ENCODE peak calls at places on chromosomes 13 and 19, in nine cellular contexts. A is fibroblast of lung; F is adrenal gland; K is hepatocyte; Q is CD8-positive, alpha-beta T cell; V is PC-3; B is A673; T is CD4-positive, alpha-beta T cell; P is lung. H is an unnamed sample.

GRCh38 chr13:41544824-41545707 is 87.7 kb downstream of the RGCC start:
- DNase-seq in K (no peak), A (no peak), B (no peak), V (peak), F (no peak), P (no peak), T (no peak), Q (no peak), H (peak)

GRCh38 chr19:15248648-15249559 is 16.7 kb upstream of the EPHX3 start:
- DNase-seq in A (peak), V (peak), B (no peak), Q (no peak), T (no peak), P (peak), F (peak), K (peak), H (peak)

GRCh38 chr19:1748115-1748702 is 5.1 kb upstream of the ONECUT3 start:
- DNase-seq in A (no peak), B (no peak), V (no peak), F (no peak), K (peak), P (no peak), Q (no peak), T (no peak), H (peak)

GRCh38 chr13:71759506-71760225 is 107.3 kb downstream of the DACH1 start:
- DNase-seq in A (peak), B (peak), K (no peak), Q (no peak), T (no peak), V (no peak), P (no peak), F (no peak), H (no peak)

GRCh38 chr19:7860902-7861618 is 13.1 kb downstream of the PRR36 start:
- DNase-seq in V (no peak), A (no peak), Q (no peak), P (no peak), T (no peak), K (no peak), B (no peak), F (no peak), H (no peak)

GRCh38 chr13:89169951-89170350 is 1498.8 kb downstream of the SLITRK5 start:
- DNase-seq in V (no peak), T (no peak), Q (no peak), A (no peak), F (no peak), B (no peak), P (no peak), K (no peak), H (no peak)

GRCh38 chr13:63481334-63481733 is 2065.7 kb upstream of the PCDH20 start:
- DNase-seq in V (no peak), A (peak), P (no peak), F (no peak), Q (no peak), T (no peak), B (peak), K (no peak), H (no peak)

GRCh38 chr19:41248895-41249294 is 15.3 kb upstream of the HNRNPUL1 start:
- DNase-seq in Q (no peak), A (no peak), T (no peak), V (no peak), P (no peak), K (no peak), B (no peak), F (no peak), H (no peak)

GRCh38 chr19:9352505-9352904 is 10.3 kb upstream of the ZNF177 start:
- DNase-seq in Q (no peak), K (no peak), A (no peak), F (no peak), P (no peak), V (no peak), B (no peak), T (no peak), H (no peak)

GRCh38 chr13:91058066-91058465 is 289.4 kb upstream of the MIR17HG start:
- DNase-seq in T (no peak), B (no peak), A (peak), F (no peak), V (peak), K (peak), P (no peak), Q (no peak), H (no peak)

GRCh38 chr13:48181482-48182145 is 51.4 kb upstream of the ITM2B start:
- DNase-seq in T (no peak), V (no peak), P (no peak), A (no peak), B (no peak), F (no peak), Q (no peak), K (no peak), H (no peak)

GRCh38 chr19:17766543-17767131 is 15.4 kb downstream of the FCHO1 start:
- DNase-seq in T (peak), V (peak), F (peak), P (peak), A (peak), B (peak), K (peak), Q (peak), H (peak)

GRCh38 chr13:99432637-99433542 is 68.4 kb upstream of the TM9SF2 start:
- DNase-seq in T (peak), B (peak), K (peak), P (peak), A (peak), Q (peak), V (peak), F (peak), H (peak)

GRCh38 chr19:10431254-10431942 is 11.1 kb downstream of the PDE4A start:
- DNase-seq in Q (peak), P (peak), V (peak), K (no peak), B (no peak), F (no peak), T (peak), A (no peak), H (no peak)

GRCh38 chr13:100694722-100695644 is 20.4 kb upstream of the TMTC4 start:
- DNase-seq in P (no peak), T (no peak), F (peak), K (peak), B (peak), A (peak), V (peak), Q (no peak), H (no peak)

GRCh38 chr13:69565334-69565733 is 542.3 kb upstream of the ATXN8OS start:
- DNase-seq in A (peak), P (no peak), V (peak), T (no peak), Q (no peak), K (peak), F (peak), B (peak), H (no peak)

GRCh38 chr19:56566904-56567273 is 379 bp upstream of the ZNF470 start:
- DNase-seq in P (peak), T (no peak), B (peak), K (peak), V (no peak), F (peak), Q (peak), A (peak), H (peak)

DNA sequence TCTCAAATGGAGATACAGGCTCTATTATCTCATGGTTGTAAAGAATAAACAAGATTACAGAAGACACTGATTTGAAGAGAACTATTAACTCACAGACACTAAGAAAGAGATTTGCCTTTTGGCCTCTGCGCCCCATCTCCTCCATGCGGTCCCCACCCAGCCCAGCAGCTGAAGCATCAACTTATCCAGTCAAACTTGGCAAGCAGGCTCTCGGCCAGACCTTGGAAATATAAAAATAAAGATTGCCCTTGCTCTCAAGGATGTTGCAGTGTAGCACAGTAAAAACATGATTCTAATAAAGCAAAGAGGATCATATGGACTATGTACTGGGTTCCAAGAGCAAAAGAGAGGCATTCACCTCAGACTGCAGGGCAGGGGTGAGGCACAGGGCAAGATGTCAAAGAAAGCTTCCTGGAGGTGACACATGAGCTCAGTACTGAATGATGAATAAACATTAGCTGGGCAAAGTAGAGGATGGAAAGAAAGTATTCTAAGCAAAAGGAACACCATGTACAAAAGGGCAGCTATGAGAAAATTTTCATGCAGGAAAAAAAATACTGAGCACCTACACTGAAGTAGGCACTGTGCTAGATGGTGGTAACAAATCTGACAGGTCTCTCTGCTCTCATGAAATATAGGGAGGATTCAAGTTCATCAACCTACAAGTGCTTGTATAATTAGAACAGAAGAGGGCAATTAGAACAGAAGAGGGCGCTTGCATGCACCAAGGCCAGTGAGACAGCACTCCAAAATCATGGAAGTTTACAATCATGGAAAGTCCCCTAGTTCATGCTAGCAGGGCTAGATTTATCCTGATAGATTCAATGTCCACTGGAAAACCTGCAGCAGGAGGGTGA is 85.0 kb downstream of the SACS start:
- DNase-seq in P (no peak), A (peak), V (no peak), F (no peak), T (no peak), B (no peak), Q (no peak), K (peak), H (no peak)
- TF ChIP-seq CTCF in P (no peak), A (no peak), V (peak), F (no peak), T (no peak), B (no peak), Q (no peak), K (no peak), H (no peak)

DNA sequence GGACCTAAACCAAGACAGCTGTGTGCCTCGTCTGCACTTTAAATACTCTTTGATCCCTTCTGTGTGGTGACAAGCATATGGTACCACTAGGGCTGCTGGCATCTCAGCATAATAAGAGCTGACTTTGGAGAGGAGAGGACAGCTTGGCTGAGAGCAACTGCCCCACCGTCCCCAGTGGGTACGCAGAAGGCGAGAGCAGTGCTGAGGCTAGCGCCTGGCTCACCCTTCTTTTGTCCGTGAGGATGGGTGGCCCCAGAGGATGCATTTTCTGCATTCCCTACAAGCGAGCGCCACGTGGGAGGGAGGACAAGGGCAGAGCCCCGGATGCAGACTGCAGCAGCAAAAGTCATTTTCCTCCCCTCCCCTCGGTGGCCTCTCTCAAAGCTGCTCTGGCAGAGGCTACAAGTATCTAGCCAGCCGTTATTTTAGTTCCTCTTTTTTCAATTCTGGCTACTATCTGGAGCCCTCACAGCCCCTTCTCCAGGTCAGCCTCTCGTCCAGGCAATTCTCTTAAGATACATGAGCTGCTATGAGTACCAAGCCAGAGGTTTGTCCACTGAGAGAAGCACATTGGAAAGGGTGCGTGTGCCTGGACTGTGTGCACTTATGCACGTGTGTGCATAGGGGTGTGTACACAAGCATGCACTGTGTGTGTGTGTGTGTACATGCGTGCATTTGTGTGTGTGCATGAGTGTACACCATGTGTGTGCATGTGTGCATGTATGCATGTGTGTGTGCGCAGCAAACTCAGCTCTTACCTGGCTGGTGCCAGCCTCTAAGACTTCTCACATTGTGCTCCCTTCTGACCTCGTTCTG is 51.3 kb downstream of the RAB20 start:
- DNase-seq in K (no peak), P (no peak), T (no peak), A (no peak), B (no peak), Q (no peak), V (no peak), F (no peak), H (no peak)
- H3K27ac ChIP-seq in K (no peak), P (peak), T (no peak), A (no peak), B (no peak), Q (no peak), V (no peak), F (peak), H (peak)

GRCh38 chr13:30141773-30142501 is 165.4 kb downstream of the KATNAL1 start:
- DNase-seq in P (no peak), B (no peak), Q (no peak), F (no peak), K (no peak), A (no peak), V (no peak), T (no peak), H (no peak)

GRCh38 chr13:30143671-30144400 is 163.5 kb downstream of the KATNAL1 start:
- DNase-seq in K (peak), B (no peak), Q (no peak), A (peak), P (no peak), V (no peak), F (no peak), T (no peak), H (peak)

GRCh38 chr13:30138511-30138910 is 168.8 kb downstream of the KATNAL1 start:
- DNase-seq in P (no peak), K (no peak), Q (no peak), F (no peak), T (no peak), B (no peak), A (no peak), V (no peak), H (no peak)

GRCh38 chr13:30142502-30143211 is 164.7 kb downstream of the KATNAL1 start:
- DNase-seq in K (peak), A (peak), V (peak), Q (no peak), P (no peak), F (peak), B (peak), T (no peak), H (peak)

DNA sequence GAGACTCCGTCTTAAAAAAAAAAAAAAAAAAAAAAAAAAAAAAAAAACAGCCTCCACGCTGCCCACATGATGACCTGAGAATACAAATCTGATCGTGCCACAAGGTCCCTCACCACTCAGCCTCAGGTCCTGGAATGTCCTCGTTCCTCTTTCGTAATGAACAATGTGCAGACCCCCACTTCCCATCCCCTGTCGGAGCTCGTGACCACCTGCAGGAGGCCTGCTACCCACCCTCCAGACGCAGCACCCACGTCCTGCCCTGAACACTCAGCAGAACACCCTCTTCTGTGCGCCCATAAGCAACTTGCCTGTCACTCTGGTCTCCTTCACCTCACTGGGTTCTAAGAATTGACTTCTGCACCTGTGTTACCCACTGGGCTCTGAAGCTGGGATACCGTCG is 166.4 kb downstream of the KATNAL1 start:
- DNase-seq in T (no peak), B (no peak), Q (no peak), F (no peak), A (no peak), V (no peak), P (no peak), K (no peak), H (no peak)
- TF ChIP-seq CTCF in T (no peak), B (no peak), Q (no peak), F (no peak), A (no peak), V (no peak), P (no peak), K (no peak), H (no peak)

DNA sequence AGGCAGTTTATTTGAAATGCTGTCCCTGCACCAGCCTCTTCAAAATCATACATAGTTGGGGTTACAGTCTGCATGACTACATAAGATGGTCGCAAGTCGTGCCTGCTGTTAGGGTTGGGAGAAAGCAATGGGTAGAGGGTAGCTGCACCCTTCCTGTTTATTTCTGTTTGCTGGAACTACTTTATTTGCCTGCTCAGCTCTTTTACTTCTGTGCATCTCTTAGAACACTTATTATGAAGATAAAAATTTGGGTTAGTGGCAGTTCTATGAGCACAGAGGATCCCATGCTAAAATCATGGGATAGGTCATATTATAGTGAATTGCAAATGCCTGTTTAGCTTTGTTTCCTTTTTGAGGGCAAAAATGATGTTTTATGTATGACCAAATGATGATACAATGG is 160.1 kb downstream of the MYO16 start:
- DNase-seq in B (no peak), V (no peak), K (no peak), P (no peak), A (no peak), T (no peak), F (no peak), Q (no peak), H (no peak)
- H3K27ac ChIP-seq in B (no peak), V (no peak), K (no peak), P (no peak), A (no peak), T (no peak), F (no peak), Q (no peak), H (no peak)

DNA sequence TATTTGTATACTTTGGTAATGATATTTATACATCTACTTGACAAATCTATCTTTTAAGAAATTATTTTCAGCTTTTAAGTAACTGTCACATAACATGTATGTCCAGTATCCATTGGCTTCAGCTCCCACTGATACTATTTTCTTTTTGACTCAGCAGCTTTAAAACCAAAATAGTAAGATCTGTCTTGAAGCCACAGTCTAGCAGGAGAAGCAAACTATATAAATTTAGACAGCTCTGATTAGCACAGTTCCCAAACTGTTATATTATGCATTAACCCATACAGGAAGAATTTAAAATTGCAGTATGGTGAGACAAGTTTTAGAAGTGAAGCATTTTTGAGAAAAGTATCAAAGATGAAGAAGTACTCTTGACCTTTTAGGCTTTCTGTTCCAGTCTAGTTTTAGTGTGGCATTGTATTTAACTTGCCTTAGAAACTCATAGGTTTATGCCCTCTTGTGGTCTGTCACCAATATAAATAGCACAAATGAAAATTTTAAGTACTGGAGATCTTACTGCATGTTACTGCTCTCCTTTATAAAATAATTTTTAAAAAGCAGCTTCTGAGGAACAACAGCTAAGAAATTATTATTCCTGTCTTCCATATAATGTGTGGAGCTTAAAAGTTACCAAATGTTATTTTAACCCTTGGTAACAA is 24.7 kb downstream of the URI1 start:
- DNase-seq in B (peak), P (no peak), T (no peak), K (no peak), A (peak), Q (no peak), F (no peak), V (peak), H (no peak)
- TF ChIP-seq CTCF in B (peak), P (no peak), T (peak), K (peak), A (no peak), Q (peak), F (no peak), V (peak), H (peak)

GRCh38 chr19:48271531-48272151 is 1.8 kb downstream of the ZNF114 start:
- DNase-seq in T (no peak), K (peak), P (peak), V (peak), Q (peak), A (peak), B (peak), F (peak), H (peak)
- H3K27ac ChIP-seq in T (no peak), K (peak), P (no peak), V (no peak), Q (no peak), A (no peak), B (peak), F (peak), H (peak)

H was measured in RWPE1.